ENCODE peak calls at places on chromosomes 5 and 9, in ten cellular contexts. E, P, T, V, A, N, Y, K, H and F are unnamed samples.
A peak's percentile ranks its signal among the peaks of the same experiment; 100 is the strongest.

GRCh38 chr9:135604437-135605237 is 34.7 kb downstream of the GLT6D1 start:
- DNase-seq in Y (no peak), E (no peak), P (peak; percentile 38), H (no peak), A (peak; percentile 53), K (no peak), V (peak; percentile 60), N (no peak), T (no peak), F (no peak)

GRCh38 chr9:101028346-101029299 is at the start of gene PLPPR1:
- DNase-seq in E (no peak), Y (peak; percentile 44), V (peak; percentile 86), P (peak; percentile 58), A (peak; percentile 82), N (peak; percentile 76), K (peak; percentile 79), T (peak; percentile 46), H (peak; percentile 84), F (peak; percentile 37)

GRCh38 chr5:102049517-102049916 is 246.6 kb downstream of the SLCO4C1 start:
- DNase-seq in A (no peak), N (no peak), T (no peak), K (peak; percentile 56), Y (no peak), E (no peak), V (no peak), H (no peak), P (no peak), F (no peak)

GRCh38 chr9:24497671-24498070 is 48.0 kb downstream of the IZUMO3 start:
- DNase-seq in H (peak; percentile 66), P (no peak), N (no peak), E (no peak), K (no peak), V (no peak), T (no peak), A (no peak), Y (no peak), F (no peak)

GRCh38 chr9:109903515-109904138 is 123.6 kb downstream of the PALM2AKAP2 start:
- DNase-seq in Y (peak; percentile 64), V (no peak), A (no peak), H (peak; percentile 81), T (peak; percentile 62), E (peak; percentile 68), N (peak; percentile 89), P (peak; percentile 86), K (peak; percentile 84), F (peak; percentile 64)

GRCh38 chr5:172683696-172684464 is 42.8 kb downstream of the NEURL1B start:
- DNase-seq in T (no peak), P (peak; percentile 62), N (no peak), Y (no peak), H (peak; percentile 65), V (peak; percentile 55), K (no peak), E (no peak), A (no peak), F (no peak)

GRCh38 chr9:37827483-37828165 is 27.0 kb downstream of the DCAF10 start:
- DNase-seq in T (no peak), Y (no peak), H (no peak), P (no peak), A (no peak), N (no peak), E (no peak), V (no peak), K (no peak), F (no peak)

GRCh38 chr5:35324679-35325078 is 94.4 kb upstream of the PRLR start:
- DNase-seq in K (no peak), Y (no peak), T (no peak), H (no peak), E (no peak), A (no peak), P (no peak), N (no peak), V (no peak), F (no peak)

GRCh38 chr9:125240649-125240999 is 519 bp downstream of the HSPA5 start:
- DNase-seq in A (peak; percentile 75), N (peak; percentile 50), H (peak; percentile 36), Y (no peak), P (peak; percentile 68), V (no peak), E (peak; percentile 32), T (peak; percentile 78), K (peak; percentile 56), F (no peak)

GRCh38 chr9:73154760-73155159 is 3.1 kb downstream of the ANXA1 start:
- DNase-seq in N (no peak), T (no peak), V (no peak), A (no peak), P (no peak), H (no peak), E (no peak), K (no peak), Y (no peak), F (no peak)

GRCh38 chr5:172763120-172763464 is 7.9 kb downstream of the DUSP1 start:
- DNase-seq in P (peak; percentile 29), Y (no peak), E (no peak), A (no peak), V (no peak), K (no peak), H (no peak), N (no peak), T (no peak), F (no peak)

GRCh38 chr9:24011206-24011605 is 185.2 kb upstream of the ELAVL2 start:
- DNase-seq in E (no peak), V (no peak), P (no peak), N (no peak), K (no peak), Y (no peak), T (no peak), H (no peak), A (no peak), F (no peak)

GRCh38 chr5:172792693-172793570 is 21.9 kb upstream of the DUSP1 start:
- DNase-seq in E (no peak), H (no peak), Y (no peak), N (no peak), V (peak; percentile 69), T (no peak), A (no peak), P (peak; percentile 43), K (no peak), F (no peak)

GRCh38 chr9:113540466-113540865 is 76.9 kb downstream of the RGS3 start:
- DNase-seq in V (no peak), K (no peak), T (no peak), A (peak; percentile 17), H (no peak), N (no peak), Y (no peak), E (no peak), P (peak; percentile 39), F (no peak)

GRCh38 chr9:114030364-114030763 is 47.7 kb downstream of the AMBP start:
- DNase-seq in H (no peak), V (no peak), E (no peak), Y (no peak), T (no peak), N (no peak), P (no peak), K (no peak), A (peak; percentile 26), F (no peak)

DNA sequence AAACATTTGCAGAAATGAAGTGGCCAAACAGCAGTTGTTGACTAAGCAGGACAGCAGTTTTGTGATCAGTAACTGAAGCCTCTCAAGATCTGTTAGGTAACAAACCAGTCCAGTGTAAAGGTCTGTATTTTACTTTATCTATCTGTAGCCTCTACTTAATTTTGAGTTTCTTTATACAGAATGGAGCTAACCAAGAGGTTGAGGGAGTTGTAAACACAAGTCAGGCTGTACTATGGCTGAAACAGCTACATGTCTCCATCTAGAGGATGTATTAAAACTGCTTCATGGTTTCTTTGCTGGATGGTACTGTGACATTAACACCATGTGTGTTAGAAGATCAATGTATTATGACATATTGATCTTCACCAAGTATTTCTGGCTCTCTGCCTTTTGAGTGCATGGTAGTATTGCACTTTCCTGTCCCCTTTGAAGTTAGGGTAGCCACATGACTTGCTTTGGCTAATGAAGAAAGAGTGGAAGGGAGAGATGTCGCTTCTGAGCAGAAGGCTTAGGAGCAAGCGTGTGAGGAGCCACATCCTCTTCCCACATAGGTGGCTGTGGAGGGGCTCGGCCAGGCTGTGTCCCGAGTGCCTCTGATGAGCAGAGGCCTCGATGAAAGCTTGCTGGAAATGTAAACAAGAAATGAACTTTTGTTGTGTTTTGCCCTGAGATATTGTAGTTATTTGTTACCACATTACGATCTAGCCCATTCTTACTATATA is 105.6 kb upstream of the PCA3 start:
- DNase-seq in A (no peak), V (peak; percentile 75), E (no peak), H (peak; percentile 68), Y (peak; percentile 35), N (peak; percentile 84), K (peak; percentile 78), T (no peak), P (no peak), F (peak; percentile 44)
- TF ChIP-seq CTCF in A (peak; percentile 40), V (peak; percentile 75), E (peak; percentile 70), H (peak; percentile 87), Y (peak; percentile 62), N (peak; percentile 69), K (peak; percentile 73), T (peak; percentile 60), P (peak; percentile 94), F (peak; percentile 61)

DNA sequence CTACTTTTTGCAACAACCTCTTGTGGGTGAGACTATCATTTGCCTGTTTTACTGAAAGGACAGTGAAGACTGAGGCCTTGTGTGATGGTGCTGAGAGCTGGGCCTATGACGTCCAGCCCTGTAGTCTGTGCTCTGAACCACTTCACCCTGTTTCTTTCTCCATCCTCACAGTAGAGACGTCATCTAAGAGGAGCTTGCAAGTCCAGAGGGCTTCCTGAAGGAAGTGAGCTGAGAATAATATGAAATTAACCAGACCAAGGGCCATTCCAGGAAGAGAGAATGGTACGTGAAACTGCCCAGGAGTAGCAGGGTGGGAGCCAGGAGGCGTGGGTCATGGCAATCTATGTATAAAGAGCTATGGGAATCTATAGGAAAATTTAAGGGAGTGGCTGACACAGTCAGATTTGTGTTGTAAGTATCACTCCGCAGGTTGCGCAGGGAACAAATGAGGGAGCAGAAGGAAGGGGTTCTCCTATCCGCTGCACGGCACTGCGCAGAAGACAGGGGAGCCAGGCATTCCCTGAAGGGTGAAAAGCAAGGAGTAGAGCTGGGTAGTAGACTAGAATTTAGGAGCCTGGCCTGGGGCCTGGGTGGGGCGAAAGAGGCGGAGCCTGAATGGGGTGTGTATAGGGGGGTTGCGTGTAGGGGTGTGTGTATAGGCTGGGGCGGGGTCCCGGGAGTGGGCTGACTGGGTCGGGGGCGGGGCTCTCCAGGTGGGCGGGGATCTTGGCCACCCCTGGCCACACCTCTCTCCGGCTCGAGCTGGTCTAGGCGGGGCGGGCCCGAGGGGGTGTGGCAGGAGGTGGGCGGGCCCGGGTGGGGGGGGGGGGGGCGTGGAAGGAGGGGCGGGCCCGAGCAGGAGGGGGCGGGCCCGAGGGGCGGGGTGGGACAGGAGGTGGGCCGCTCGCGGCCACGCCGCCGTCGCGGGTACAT is at the start of gene FGFR4:
- DNase-seq in V (peak; percentile 97), H (peak; percentile 96), T (peak; percentile 76), A (peak; percentile 85), Y (peak; percentile 79), K (peak; percentile 54), P (peak; percentile 84), N (peak; percentile 73), E (peak; percentile 72), F (peak; percentile 14)
- H3K4me3 ChIP-seq in V (peak within 1 kb of the TSS; percentile 48), H (peak within 1 kb of the TSS; percentile 95), T (no peak within 1 kb of the TSS), A (peak within 1 kb of the TSS; percentile 12), Y (peak within 1 kb of the TSS; percentile 51), K (peak within 1 kb of the TSS; percentile 63), P (peak within 1 kb of the TSS; percentile 58), N (peak within 1 kb of the TSS; percentile 11), E (peak within 1 kb of the TSS; percentile 65), F (peak within 1 kb of the TSS; percentile 45)

GRCh38 chr5:150505816-150506215 is 2.1 kb upstream of the NDST1 start:
- DNase-seq in H (no peak), K (no peak), T (no peak), E (no peak), A (no peak), P (no peak), V (no peak), Y (no peak), N (no peak), F (no peak)
- H3K27ac ChIP-seq in H (no peak overlapping the region), K (no peak overlapping the region), T (no peak overlapping the region), E (no peak overlapping the region), A (peak overlapping the region; percentile 78), P (no peak overlapping the region), V (peak overlapping the region; percentile 97), Y (no peak overlapping the region), N (peak overlapping the region; percentile 63), F (no peak overlapping the region)

GRCh38 chr5:1641560-1642166 is 117.9 kb upstream of the LPCAT1 start:
- DNase-seq in N (peak; percentile 95), K (peak; percentile 90), A (peak; percentile 74), T (peak; percentile 94), Y (peak; percentile 88), H (peak; percentile 96), E (peak; percentile 92), V (peak; percentile 99), P (peak; percentile 95), F (peak; percentile 92)
- TF ChIP-seq CTCF in N (peak; percentile 99), K (peak; percentile 97), A (peak; percentile 56), T (peak; percentile 80), Y (peak; percentile 98), H (peak; percentile 94), E (peak; percentile 90), V (peak; percentile 99), P (peak; percentile 92), F (peak; percentile 98)